ENCODE peak calls at places on chromosomes 13 and 19, in six cellular contexts. S, R, M, Y, F and X are unnamed samples.

GRCh38 chr13:98549006-98549727 is 27.7 kb downstream of the STK24 start:
- ATAC-seq in F (peak), Y (no peak), M (peak), S (peak), R (peak), X (peak)

GRCh38 chr19:9009431-9009830 is 778 bp downstream of the MUC16 start:
- ATAC-seq in M (no peak), F (no peak), S (no peak), R (no peak), Y (no peak), X (no peak)

GRCh38 chr13:24680258-24680920 is at the start of gene ATP12A:
- ATAC-seq in S (no peak), M (no peak), R (no peak), Y (no peak), F (peak), X (peak)

GRCh38 chr19:7783991-7784421 is 21.0 kb downstream of the CLEC4M start:
- ATAC-seq in Y (peak), S (peak), R (peak), F (no peak), M (peak), X (no peak)

GRCh38 chr13:112747256-112747655 is 57.4 kb downstream of the ATP11A start:
- ATAC-seq in Y (no peak), M (no peak), F (no peak), S (peak), R (no peak), X (no peak)

GRCh38 chr13:37173214-37173613 is 67.8 kb upstream of the CSNK1A1L start:
- ATAC-seq in S (no peak), R (no peak), Y (no peak), M (no peak), F (no peak), X (no peak)

GRCh38 chr13:31115616-31116015 is 46.1 kb downstream of the HSPH1 start:
- ATAC-seq in Y (no peak), R (no peak), F (no peak), S (no peak), M (no peak), X (no peak)

GRCh38 chr13:98886587-98886986 is 91.3 kb downstream of the DOCK9 start:
- ATAC-seq in R (no peak), Y (no peak), S (no peak), M (no peak), F (no peak), X (no peak)

GRCh38 chr13:99078014-99078771 is 100.3 kb upstream of the DOCK9 start:
- ATAC-seq in S (no peak), F (no peak), M (peak), R (no peak), Y (no peak), X (no peak)

GRCh38 chr13:75481176-75482069 is 546 bp downstream of the TBC1D4 start:
- ATAC-seq in F (peak), S (peak), R (peak), Y (peak), M (peak), X (peak)

GRCh38 chr13:37647038-37647650 is 48.6 kb upstream of the POSTN start:
- ATAC-seq in R (no peak), F (no peak), S (no peak), M (no peak), Y (no peak), X (no peak)

GRCh38 chr13:27573265-27573664 is 47.1 kb downstream of the LNX2 start:
- ATAC-seq in S (no peak), Y (no peak), F (no peak), R (peak), M (no peak), X (no peak)

GRCh38 chr19:29591670-29592069 is 14.4 kb upstream of the POP4 start:
- ATAC-seq in R (no peak), F (no peak), M (no peak), Y (no peak), S (no peak), X (no peak)

GRCh38 chr19:29588095-29588494 is 18.0 kb upstream of the POP4 start:
- ATAC-seq in S (no peak), F (no peak), Y (no peak), M (no peak), R (no peak), X (no peak)

GRCh38 chr19:29587059-29587458 is 19.0 kb upstream of the POP4 start:
- ATAC-seq in F (no peak), M (no peak), Y (no peak), S (no peak), R (no peak), X (no peak)

GRCh38 chr19:29587518-29587986 is 18.5 kb upstream of the POP4 start:
- ATAC-seq in R (no peak), M (no peak), Y (no peak), F (peak), S (no peak), X (no peak)

GRCh38 chr19:29590278-29590677 is 15.8 kb upstream of the POP4 start:
- ATAC-seq in Y (no peak), R (no peak), M (no peak), S (no peak), F (no peak), X (no peak)
- H3K4me3 ChIP-seq in Y (no peak), R (no peak), M (no peak), S (no peak), F (no peak), X (no peak)

DNA sequence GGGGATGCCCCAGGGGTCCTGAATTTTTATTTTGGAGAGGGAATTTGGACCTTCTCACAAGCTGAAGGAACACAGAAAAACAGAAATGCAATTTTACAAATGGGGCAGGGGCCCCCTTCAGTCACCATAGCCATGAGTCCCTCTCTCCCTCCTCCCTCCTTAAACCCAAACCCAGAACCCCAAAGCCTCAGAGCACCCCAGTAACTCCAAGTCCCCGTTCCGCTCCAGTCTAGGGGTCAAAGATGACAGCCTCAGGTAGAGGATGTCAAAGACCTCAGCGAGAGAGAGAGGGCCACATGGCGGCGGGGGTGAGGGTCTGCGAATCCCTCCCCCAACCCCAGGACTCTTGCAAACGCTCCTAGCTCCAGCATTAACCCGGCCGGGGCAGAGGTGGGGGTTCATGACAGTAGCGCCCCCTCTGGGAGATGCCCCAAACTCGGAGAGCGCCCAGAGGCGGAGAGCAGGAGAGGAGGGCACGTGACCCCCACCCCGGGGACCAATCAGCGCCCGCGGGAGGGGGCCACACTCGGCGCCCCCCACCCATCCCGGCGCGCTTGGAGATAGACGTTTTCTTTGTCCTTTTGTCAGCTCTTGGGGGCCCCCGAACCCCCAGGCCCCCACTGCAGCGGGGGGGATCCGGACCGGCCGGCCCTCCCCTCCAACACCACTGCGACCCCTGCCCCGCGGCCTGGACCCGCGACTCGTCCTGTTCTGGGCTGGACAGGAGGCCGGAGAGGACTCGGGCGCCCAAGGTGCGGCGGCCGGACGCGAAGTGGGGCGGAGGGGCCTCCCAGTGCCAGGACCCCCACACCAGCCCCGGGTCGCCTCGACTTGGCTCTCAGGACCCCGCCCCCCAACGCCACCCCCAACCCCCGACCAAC is 20.8 kb upstream of the SEMA6B start:
- ATAC-seq in R (no peak), S (no peak), Y (no peak), F (no peak), M (no peak), X (no peak)
- TF ChIP-seq EP300 in R (no peak), S (no peak), Y (no peak), F (no peak), M (no peak), X (no peak)

GRCh38 chr19:3056454-3057016 is 5.8 kb downstream of the TLE5 start:
- ATAC-seq in R (no peak), S (no peak), M (no peak), F (no peak), Y (peak), X (no peak)
- TF ChIP-seq POLR2A in R (no peak), S (no peak), M (peak), F (no peak), Y (no peak), X (no peak)

GRCh38 chr19:6500837-6501739 is 1.0 kb downstream of the TUBB4A start:
- ATAC-seq in Y (no peak), F (no peak), R (peak), S (no peak), M (no peak), X (no peak)

GRCh38 chr19:6501740-6502648 is at the start of gene TUBB4A:
- ATAC-seq in M (peak), Y (peak), F (peak), R (peak), S (peak), X (peak)

GRCh38 chr19:6499052-6499790 is 2.9 kb downstream of the TUBB4A start:
- ATAC-seq in R (no peak), S (no peak), F (no peak), Y (no peak), M (no peak), X (no peak)

GRCh38 chr19:6498294-6499036 is 3.6 kb downstream of the TUBB4A start:
- ATAC-seq in F (no peak), M (no peak), R (no peak), Y (no peak), S (peak), X (no peak)

GRCh38 chr19:6503407-6504201 is 1.5 kb upstream of the TUBB4A start:
- ATAC-seq in Y (no peak), M (no peak), S (no peak), F (no peak), R (no peak), X (no peak)
- H3K4me3 ChIP-seq in Y (no peak), M (no peak), S (no peak), F (no peak), R (no peak), X (no peak)